ENCODE peak calls at places on chromosomes 16 and 17, in five cellular contexts. H is lower lobe of right lung, R is KBM-7, Y is GM23338, X is midbrain. S is an unnamed sample.

GRCh38 chr16:72291121-72291520 is 119.2 kb upstream of the PMFBP1 start:
- DNase-seq in Y (peak), R (no peak), H (no peak), X (no peak), S (no peak)

GRCh38 chr17:80633197-80633596 is 88.6 kb downstream of the RPTOR start:
- DNase-seq in X (no peak), Y (no peak), H (no peak), R (no peak), S (no peak)

GRCh38 chr16:84036982-84037425 is 5.6 kb downstream of the SLC38A8 start:
- DNase-seq in X (no peak), Y (no peak), H (no peak), R (no peak), S (no peak)

GRCh38 chr17:35376245-35376644 is 2.8 kb upstream of the SLFN11 start:
- DNase-seq in Y (no peak), R (peak), X (no peak), H (no peak), S (no peak)

GRCh38 chr16:72876221-72876620 is 171.7 kb downstream of the ZFHX3 start:
- DNase-seq in Y (no peak), X (peak), H (peak), R (peak), S (no peak)

GRCh38 chr17:70848785-70849184 is 679.5 kb downstream of the KCNJ2 start:
- DNase-seq in Y (no peak), X (no peak), H (no peak), R (no peak), S (no peak)

GRCh38 chr16:11896776-11897175 is 19.0 kb downstream of the GSPT1 start:
- DNase-seq in Y (no peak), H (no peak), X (no peak), R (no peak), S (no peak)

GRCh38 chr17:74020522-74020921 is 183.0 kb upstream of the RPL38 start:
- DNase-seq in H (no peak), X (no peak), R (no peak), Y (no peak), S (no peak)

GRCh38 chr17:43014020-43014615 is 7.5 kb downstream of the IFI35 start:
- DNase-seq in R (no peak), Y (no peak), X (no peak), H (no peak), S (peak)

GRCh38 chr16:86570542-86571196 is 4.0 kb downstream of the FOXC2 start:
- DNase-seq in Y (peak), H (no peak), R (no peak), X (no peak), S (no peak)

GRCh38 chr17:64056269-64057005 is 36.0 kb upstream of the ICAM2 start:
- DNase-seq in Y (peak), R (no peak), H (no peak), X (no peak), S (peak)

GRCh38 chr17:6471531-6472465 is 27.5 kb downstream of the PIMREG start:
- DNase-seq in H (no peak), R (no peak), Y (peak), X (no peak), S (no peak)

GRCh38 chr17:50219939-50220465 is 18.6 kb upstream of the COL1A1 start:
- DNase-seq in H (no peak), Y (no peak), R (no peak), X (no peak), S (no peak)

GRCh38 chr16:13866073-13866472 is 53.9 kb upstream of the ERCC4 start:
- DNase-seq in R (peak), H (peak), Y (peak), X (peak), S (peak)

GRCh38 chr17:65261682-65262636 is 124.8 kb downstream of the RGS9 start:
- DNase-seq in R (no peak), Y (no peak), H (no peak), X (no peak), S (no peak)

GRCh38 chr17:12769981-12770380 is 19.3 kb upstream of the ARHGAP44 start:
- DNase-seq in X (no peak), H (no peak), Y (no peak), R (no peak), S (no peak)

GRCh38 chr17:80743181-80743771 is 198.6 kb downstream of the RPTOR start:
- DNase-seq in X (no peak), Y (no peak), H (no peak), R (no peak), S (no peak)

GRCh38 chr16:86843812-86844211 is 265.5 kb downstream of the FOXL1 start:
- DNase-seq in H (no peak), X (no peak), R (no peak), Y (no peak), S (no peak)

GRCh38 chr17:43755389-43755875 is 3.2 kb downstream of the SOST start:
- DNase-seq in R (no peak), Y (peak), H (no peak), X (no peak), S (no peak)

GRCh38 chr16:56259425-56259779 is 68.1 kb downstream of the GNAO1 start:
- DNase-seq in H (no peak), Y (no peak), R (no peak), X (no peak), S (no peak)

GRCh38 chr16:80931985-80932720 is 74.5 kb downstream of the CMC2 start:
- DNase-seq in H (peak), R (no peak), X (peak), Y (peak), S (no peak)

GRCh38 chr16:83954577-83955016 is 1.6 kb downstream of the OSGIN1 start:
- DNase-seq in H (peak), Y (peak), R (no peak), X (no peak), S (no peak)

GRCh38 chr17:14672830-14673229 is 371.9 kb downstream of the HS3ST3B1 start:
- DNase-seq in X (no peak), Y (no peak), R (peak), H (no peak), S (peak)

S was measured in OCI-M1.